ENCODE peak calls at places on chromosome 10, in six cellular contexts. T is pancreas; B is NCI-H1436; W is brain microvascular endothelial cell; Z is fibroblast of the aortic adventitia; V is stimulated activated CD8-positive, alpha-beta memory T cell treated with anti-CD3 and anti-CD28 coated beads, Interleukin-15, amount 100 ng/mL, for 1 hour. N is an unnamed sample.

GRCh38 chr10:1574719-1575118 is 162.6 kb downstream of the ADARB2 start:
- DNase-seq in T (no peak), V (no peak), Z (no peak), W (no peak), B (no peak), N (no peak)

GRCh38 chr10:31745612-31746376 is 182.8 kb downstream of the ARHGAP12 start:
- DNase-seq in Z (peak), T (no peak), B (no peak), V (no peak), W (peak), N (peak)

GRCh38 chr10:98664329-98665042 is 217.8 kb upstream of the HPS1 start:
- DNase-seq in T (no peak), W (peak), V (peak), Z (peak), B (no peak), N (peak)

GRCh38 chr10:17626656-17627055 is 9.5 kb upstream of the HACD1 start:
- DNase-seq in V (no peak), Z (no peak), W (no peak), B (no peak), T (no peak), N (no peak)

GRCh38 chr10:124616040-124616835 is 127.9 kb downstream of the FAM53B start:
- DNase-seq in T (no peak), V (no peak), W (no peak), Z (no peak), B (no peak), N (no peak)

GRCh38 chr10:15485684-15486316 is 114.7 kb upstream of the FAM171A1 start:
- DNase-seq in Z (peak), V (no peak), T (no peak), W (peak), B (no peak), N (peak)

GRCh38 chr10:33032354-33033254 is 74.6 kb upstream of the ITGB1 start:
- DNase-seq in T (no peak), W (peak), B (no peak), V (no peak), Z (peak), N (peak)

GRCh38 chr10:130787821-130788220 is 523.7 kb downstream of the TCERG1L start:
- DNase-seq in T (no peak), V (no peak), Z (no peak), W (no peak), B (no peak), N (no peak)

GRCh38 chr10:128083191-128083895 is 42.9 kb downstream of the MKI67 start:
- DNase-seq in Z (no peak), B (no peak), T (no peak), V (no peak), W (no peak), N (no peak)

GRCh38 chr10:117170244-117170643 is 27.0 kb upstream of the KCNK18 start:
- DNase-seq in W (no peak), V (no peak), Z (no peak), T (no peak), B (no peak), N (no peak)

GRCh38 chr10:91250341-91250740 is 29.9 kb downstream of the PCGF5 start:
- DNase-seq in V (no peak), W (no peak), B (no peak), T (no peak), Z (no peak), N (no peak)

GRCh38 chr10:18297659-18298058 is 157.4 kb downstream of the CACNB2 start:
- DNase-seq in B (no peak), V (no peak), T (no peak), W (no peak), Z (no peak), N (no peak)

GRCh38 chr10:4344544-4344994 is 481.4 kb upstream of the AKR1E2 start:
- DNase-seq in B (no peak), V (no peak), W (peak), Z (peak), T (peak), N (peak)

GRCh38 chr10:59682986-59683937 is 26.4 kb downstream of the SLC16A9 start:
- DNase-seq in W (no peak), T (no peak), Z (peak), B (no peak), V (no peak), N (no peak)

GRCh38 chr10:34742456-34742855 is 72.6 kb downstream of the PARD3 start:
- DNase-seq in T (no peak), B (no peak), Z (no peak), V (no peak), W (no peak), N (no peak)

GRCh38 chr10:11875183-11875498 is 52.0 kb downstream of the PROSER2 start:
- DNase-seq in W (no peak), T (no peak), Z (no peak), V (no peak), B (no peak), N (no peak)

GRCh38 chr10:17474595-17474994 is 20.2 kb upstream of the ST8SIA6 start:
- DNase-seq in Z (peak), W (no peak), V (no peak), T (no peak), B (no peak), N (no peak)

GRCh38 chr10:102633848-102634247 is 10.4 kb upstream of the TRIM8 start:
- DNase-seq in B (no peak), T (no peak), W (no peak), Z (no peak), V (no peak), N (no peak)

GRCh38 chr10:120221873-120222485 is 235.0 kb upstream of the PLPP4 start:
- DNase-seq in T (peak), W (peak), B (no peak), V (no peak), Z (peak), N (peak)